ENCODE peak calls at places on chromosome 11, in seven cellular contexts. One of them, this sample, is unnamed.

GRCh38 chr11:3088806-3089205 is 31.6 kb upstream of the CARS1 start:
- DNase-seq in body of pancreas: no peak
- DNase-seq in thoracic aorta: no peak
- DNase-seq in cardiac muscle cell: no peak
- DNase-seq in endodermal cell: no peak
- DNase-seq in tibial nerve: no peak
- DNase-seq in neuronal stem cell: no peak
- DNase-seq in this sample: no peak

GRCh38 chr11:119389611-119390254 is 8.2 kb upstream of the USP2 start:
- DNase-seq in tibial nerve: no peak
- DNase-seq in neuronal stem cell: no peak
- DNase-seq in body of pancreas: peak; percentile 19
- DNase-seq in endodermal cell: peak; percentile 92
- DNase-seq in thoracic aorta: no peak
- DNase-seq in cardiac muscle cell: no peak
- DNase-seq in this sample: no peak

GRCh38 chr11:64861227-64861970 is 16.9 kb upstream of the CDC42BPG start:
- DNase-seq in cardiac muscle cell: no peak
- DNase-seq in tibial nerve: no peak
- DNase-seq in endodermal cell: no peak
- DNase-seq in body of pancreas: no peak
- DNase-seq in thoracic aorta: no peak
- DNase-seq in neuronal stem cell: no peak
- DNase-seq in this sample: no peak

GRCh38 chr11:66616379-66617147 is at the start of gene RBM14:
- DNase-seq in body of pancreas: peak; percentile 98
- DNase-seq in thoracic aorta: peak; percentile 94
- DNase-seq in cardiac muscle cell: peak; percentile 99
- DNase-seq in neuronal stem cell: peak; percentile 99
- DNase-seq in endodermal cell: peak; percentile 100
- DNase-seq in tibial nerve: peak; percentile 96
- DNase-seq in this sample: peak; percentile 97

GRCh38 chr11:100203789-100204188 is 483.3 kb upstream of the ARHGAP42 start:
- DNase-seq in body of pancreas: no peak
- DNase-seq in cardiac muscle cell: no peak
- DNase-seq in neuronal stem cell: no peak
- DNase-seq in endodermal cell: no peak
- DNase-seq in thoracic aorta: no peak
- DNase-seq in tibial nerve: no peak
- DNase-seq in this sample: no peak

GRCh38 chr11:74010306-74010981 is 1.6 kb upstream of the UCP3 start:
- DNase-seq in body of pancreas: no peak
- DNase-seq in cardiac muscle cell: peak; percentile 23
- DNase-seq in tibial nerve: no peak
- DNase-seq in thoracic aorta: no peak
- DNase-seq in neuronal stem cell: no peak
- DNase-seq in endodermal cell: no peak
- DNase-seq in this sample: no peak

GRCh38 chr11:40241524-40242037 is 1217.9 kb downstream of the LRRC4C start:
- DNase-seq in neuronal stem cell: no peak
- DNase-seq in cardiac muscle cell: no peak
- DNase-seq in endodermal cell: no peak
- DNase-seq in tibial nerve: no peak
- DNase-seq in body of pancreas: no peak
- DNase-seq in thoracic aorta: no peak
- DNase-seq in this sample: no peak

GRCh38 chr11:110251837-110252236 is 44.6 kb downstream of the RDX start:
- DNase-seq in tibial nerve: no peak
- DNase-seq in endodermal cell: no peak
- DNase-seq in body of pancreas: peak; percentile 66
- DNase-seq in thoracic aorta: no peak
- DNase-seq in neuronal stem cell: no peak
- DNase-seq in cardiac muscle cell: no peak
- DNase-seq in this sample: no peak

GRCh38 chr11:117039270-117039669 is 59.0 kb downstream of the SIK3 start:
- DNase-seq in tibial nerve: no peak
- DNase-seq in body of pancreas: no peak
- DNase-seq in neuronal stem cell: no peak
- DNase-seq in endodermal cell: no peak
- DNase-seq in cardiac muscle cell: no peak
- DNase-seq in thoracic aorta: no peak
- DNase-seq in this sample: no peak

GRCh38 chr11:57241311-57241972 is 4.4 kb upstream of the APLNR start:
- DNase-seq in cardiac muscle cell: no peak
- DNase-seq in tibial nerve: no peak
- DNase-seq in body of pancreas: no peak
- DNase-seq in neuronal stem cell: no peak
- DNase-seq in thoracic aorta: no peak
- DNase-seq in endodermal cell: no peak
- DNase-seq in this sample: no peak

GRCh38 chr11:110797453-110797852 is 85.2 kb upstream of the ARHGAP20 start:
- DNase-seq in endodermal cell: no peak
- DNase-seq in cardiac muscle cell: no peak
- DNase-seq in thoracic aorta: no peak
- DNase-seq in neuronal stem cell: no peak
- DNase-seq in body of pancreas: no peak
- DNase-seq in tibial nerve: no peak
- DNase-seq in this sample: no peak

GRCh38 chr11:17145972-17146371 is 61.8 kb downstream of the PIK3C2A start:
- DNase-seq in endodermal cell: no peak
- DNase-seq in thoracic aorta: no peak
- DNase-seq in neuronal stem cell: no peak
- DNase-seq in body of pancreas: no peak
- DNase-seq in cardiac muscle cell: no peak
- DNase-seq in tibial nerve: no peak
- DNase-seq in this sample: no peak

GRCh38 chr11:32434387-32435151 is 770 bp downstream of the WT1 start:
- DNase-seq in cardiac muscle cell: no peak
- DNase-seq in neuronal stem cell: no peak
- DNase-seq in body of pancreas: no peak
- DNase-seq in tibial nerve: no peak
- DNase-seq in endodermal cell: peak; percentile 85
- DNase-seq in thoracic aorta: no peak
- DNase-seq in this sample: no peak

GRCh38 chr11:67507242-67507890 is 596 bp downstream of the CDK2AP2 start:
- DNase-seq in body of pancreas: peak; percentile 84
- DNase-seq in cardiac muscle cell: no peak
- DNase-seq in tibial nerve: peak; percentile 45
- DNase-seq in neuronal stem cell: no peak
- DNase-seq in endodermal cell: no peak
- DNase-seq in thoracic aorta: peak; percentile 56
- DNase-seq in this sample: no peak

GRCh38 chr11:69442012-69442806 is 39.3 kb upstream of the LINC01488 start:
- DNase-seq in cardiac muscle cell: no peak
- DNase-seq in thoracic aorta: no peak
- DNase-seq in body of pancreas: no peak
- DNase-seq in neuronal stem cell: no peak
- DNase-seq in tibial nerve: no peak
- DNase-seq in endodermal cell: peak; percentile 67
- DNase-seq in this sample: no peak

GRCh38 chr11:9982127-9982795 is 311.8 kb downstream of the SBF2 start:
- DNase-seq in thoracic aorta: no peak
- DNase-seq in endodermal cell: no peak
- DNase-seq in tibial nerve: no peak
- DNase-seq in cardiac muscle cell: no peak
- DNase-seq in neuronal stem cell: no peak
- DNase-seq in body of pancreas: no peak
- DNase-seq in this sample: no peak

GRCh38 chr11:95895815-95896214 is 28.1 kb downstream of the MTMR2 start:
- DNase-seq in neuronal stem cell: no peak
- DNase-seq in body of pancreas: no peak
- DNase-seq in tibial nerve: no peak
- DNase-seq in cardiac muscle cell: no peak
- DNase-seq in thoracic aorta: no peak
- DNase-seq in endodermal cell: no peak
- DNase-seq in this sample: no peak

GRCh38 chr11:132632641-132633124 is 899.6 kb downstream of the OPCML start:
- DNase-seq in neuronal stem cell: no peak
- DNase-seq in body of pancreas: no peak
- DNase-seq in tibial nerve: no peak
- DNase-seq in endodermal cell: no peak
- DNase-seq in thoracic aorta: no peak
- DNase-seq in cardiac muscle cell: no peak
- DNase-seq in this sample: no peak

GRCh38 chr11:106988151-106988806 is 30.0 kb downstream of the GUCY1A2 start:
- DNase-seq in neuronal stem cell: no peak
- DNase-seq in tibial nerve: no peak
- DNase-seq in body of pancreas: no peak
- DNase-seq in thoracic aorta: no peak
- DNase-seq in cardiac muscle cell: no peak
- DNase-seq in endodermal cell: no peak
- DNase-seq in this sample: no peak

GRCh38 chr11:112497826-112498225 is 237.2 kb upstream of the PLET1 start:
- DNase-seq in endodermal cell: no peak
- DNase-seq in neuronal stem cell: no peak
- DNase-seq in body of pancreas: no peak
- DNase-seq in thoracic aorta: no peak
- DNase-seq in cardiac muscle cell: no peak
- DNase-seq in tibial nerve: no peak
- DNase-seq in this sample: no peak

GRCh38 chr11:112499153-112499907 is 238.7 kb upstream of the PLET1 start:
- DNase-seq in body of pancreas: no peak
- DNase-seq in thoracic aorta: no peak
- DNase-seq in endodermal cell: peak; percentile 59
- DNase-seq in tibial nerve: no peak
- DNase-seq in neuronal stem cell: no peak
- DNase-seq in cardiac muscle cell: no peak
- DNase-seq in this sample: no peak

GRCh38 chr11:112503410-112503809 is 242.8 kb upstream of the PLET1 start:
- DNase-seq in endodermal cell: no peak
- DNase-seq in cardiac muscle cell: no peak
- DNase-seq in thoracic aorta: no peak
- DNase-seq in neuronal stem cell: no peak
- DNase-seq in body of pancreas: no peak
- DNase-seq in tibial nerve: no peak
- DNase-seq in this sample: no peak

GRCh38 chr11:112499908-112500204 is 239.2 kb upstream of the PLET1 start:
- DNase-seq in cardiac muscle cell: no peak
- DNase-seq in neuronal stem cell: no peak
- DNase-seq in thoracic aorta: no peak
- DNase-seq in body of pancreas: no peak
- DNase-seq in tibial nerve: no peak
- DNase-seq in endodermal cell: no peak
- DNase-seq in this sample: no peak

GRCh38 chr11:112498701-112499100 is 238.0 kb upstream of the PLET1 start:
- DNase-seq in endodermal cell: no peak
- DNase-seq in neuronal stem cell: no peak
- DNase-seq in tibial nerve: no peak
- DNase-seq in cardiac muscle cell: no peak
- DNase-seq in body of pancreas: no peak
- DNase-seq in thoracic aorta: no peak
- DNase-seq in this sample: no peak
- H3K36me3 ChIP-seq in endodermal cell: no peaks in the 10 kb centered on the region
- H3K36me3 ChIP-seq in neuronal stem cell: no peaks in the 10 kb centered on the region
- H3K36me3 ChIP-seq in tibial nerve: no peaks in the 10 kb centered on the region
- H3K36me3 ChIP-seq in cardiac muscle cell: no peaks in the 10 kb centered on the region
- H3K36me3 ChIP-seq in body of pancreas: no peaks in the 10 kb centered on the region
- H3K36me3 ChIP-seq in thoracic aorta: no peaks in the 10 kb centered on the region
- H3K36me3 ChIP-seq in this sample: no peaks in the 10 kb centered on the region

GRCh38 chr11:46341454-46341853 is 5.8 kb upstream of the DGKZ start:
- DNase-seq in tibial nerve: no peak
- DNase-seq in endodermal cell: no peak
- DNase-seq in cardiac muscle cell: no peak
- DNase-seq in body of pancreas: no peak
- DNase-seq in thoracic aorta: no peak
- DNase-seq in neuronal stem cell: no peak
- DNase-seq in this sample: no peak
- H3K4me1 ChIP-seq in tibial nerve: no peaks in the 10 kb centered on the region
- H3K4me1 ChIP-seq in endodermal cell: peaks cover 14% of the 10 kb centered on the region
- H3K4me1 ChIP-seq in cardiac muscle cell: peaks cover 35% of the 10 kb centered on the region
- H3K4me1 ChIP-seq in body of pancreas: peaks cover 23% of the 10 kb centered on the region
- H3K4me1 ChIP-seq in thoracic aorta: peaks cover 11% of the 10 kb centered on the region
- H3K4me1 ChIP-seq in neuronal stem cell: peaks cover 37% of the 10 kb centered on the region
- H3K4me1 ChIP-seq in this sample: peaks cover 39% of the 10 kb centered on the region

DNA sequence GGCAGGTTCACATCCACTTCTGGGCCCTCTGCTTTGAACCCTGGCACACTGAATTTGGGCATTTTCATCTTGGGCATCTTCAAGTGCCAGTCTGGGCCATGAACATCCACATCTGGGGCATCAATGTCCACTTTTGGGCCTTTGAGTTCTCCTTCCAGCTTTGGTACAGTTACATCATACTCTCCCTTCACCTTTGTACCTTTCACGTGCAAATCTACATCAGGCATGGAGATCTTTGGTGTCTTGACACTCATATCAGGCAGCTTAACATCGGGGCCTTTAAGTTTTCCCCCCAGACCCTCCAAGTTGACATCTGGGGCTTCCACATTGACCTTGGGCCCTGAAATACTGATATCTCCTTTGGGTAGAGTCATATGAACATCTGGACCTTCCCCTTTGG is 14.5 kb downstream of the AHNAK start:
- DNase-seq in cardiac muscle cell: no peak
- DNase-seq in body of pancreas: no peak
- DNase-seq in thoracic aorta: no peak
- DNase-seq in neuronal stem cell: no peak
- DNase-seq in endodermal cell: no peak
- DNase-seq in tibial nerve: no peak
- DNase-seq in this sample: no peak
- H3K36me3 ChIP-seq in cardiac muscle cell: peaks cover 19% of the 10 kb centered on the region
- H3K36me3 ChIP-seq in body of pancreas: peaks cover 4% of the 10 kb centered on the region
- H3K36me3 ChIP-seq in thoracic aorta: peaks cover 88% of the 10 kb centered on the region
- H3K36me3 ChIP-seq in neuronal stem cell: no peaks in the 10 kb centered on the region
- H3K36me3 ChIP-seq in endodermal cell: peaks cover 92% of the 10 kb centered on the region
- H3K36me3 ChIP-seq in tibial nerve: peaks cover 29% of the 10 kb centered on the region
- H3K36me3 ChIP-seq in this sample: peaks cover 88% of the 10 kb centered on the region

GRCh38 chr11:93729129-93729616 is 12.1 kb downstream of the TAF1D start:
- DNase-seq in tibial nerve: no peak
- DNase-seq in neuronal stem cell: no peak
- DNase-seq in endodermal cell: peak; percentile 61
- DNase-seq in body of pancreas: no peak
- DNase-seq in thoracic aorta: no peak
- DNase-seq in cardiac muscle cell: no peak
- DNase-seq in this sample: no peak

GRCh38 chr11:93730108-93731107 is 10.9 kb downstream of the TAF1D start:
- DNase-seq in endodermal cell: no peak
- DNase-seq in tibial nerve: no peak
- DNase-seq in body of pancreas: no peak
- DNase-seq in thoracic aorta: no peak
- DNase-seq in cardiac muscle cell: no peak
- DNase-seq in neuronal stem cell: no peak
- DNase-seq in this sample: no peak

GRCh38 chr11:93732237-93732892 is 8.9 kb downstream of the TAF1D start:
- DNase-seq in endodermal cell: no peak
- DNase-seq in neuronal stem cell: no peak
- DNase-seq in cardiac muscle cell: no peak
- DNase-seq in thoracic aorta: no peak
- DNase-seq in tibial nerve: no peak
- DNase-seq in body of pancreas: no peak
- DNase-seq in this sample: no peak

GRCh38 chr11:93727985-93728791 is 13.1 kb downstream of the TAF1D start:
- DNase-seq in endodermal cell: no peak
- DNase-seq in body of pancreas: no peak
- DNase-seq in neuronal stem cell: no peak
- DNase-seq in cardiac muscle cell: no peak
- DNase-seq in tibial nerve: no peak
- DNase-seq in thoracic aorta: no peak
- DNase-seq in this sample: no peak

DNA sequence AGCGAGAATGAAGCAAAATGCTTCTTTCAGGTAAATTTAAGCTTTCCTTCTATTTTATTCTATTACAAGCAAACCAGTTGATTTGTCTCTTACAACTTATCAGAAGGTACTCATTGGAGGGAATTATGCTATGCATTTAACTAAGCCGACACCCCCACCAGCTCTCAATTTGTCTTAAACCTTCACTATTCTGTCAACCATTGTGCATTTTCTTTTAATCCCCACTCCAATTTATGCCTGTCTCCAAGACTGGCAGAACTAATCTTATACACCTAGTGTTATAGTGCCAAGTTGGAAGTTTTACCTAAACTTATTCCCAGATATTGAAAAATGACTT is 12.5 kb downstream of the TAF1D start:
- DNase-seq in endodermal cell: no peak
- DNase-seq in tibial nerve: no peak
- DNase-seq in neuronal stem cell: no peak
- DNase-seq in thoracic aorta: no peak
- DNase-seq in body of pancreas: no peak
- DNase-seq in cardiac muscle cell: no peak
- DNase-seq in this sample: no peak
- H3K4me1 ChIP-seq in endodermal cell: no peaks in the 10 kb centered on the region
- H3K4me1 ChIP-seq in tibial nerve: no peaks in the 10 kb centered on the region
- H3K4me1 ChIP-seq in neuronal stem cell: no peaks in the 10 kb centered on the region
- H3K4me1 ChIP-seq in thoracic aorta: no peaks in the 10 kb centered on the region
- H3K4me1 ChIP-seq in body of pancreas: peaks cover 12% of the 10 kb centered on the region
- H3K4me1 ChIP-seq in cardiac muscle cell: no peaks in the 10 kb centered on the region
- H3K4me1 ChIP-seq in this sample: peaks cover 5% of the 10 kb centered on the region

This sample was measured in effector memory CD4-positive, alpha-beta T cell.